ENCODE peak calls at places on chromosomes 13 and 19, in seven cellular contexts. J, B, L, I, M, Y and K are unnamed samples.

GRCh38 chr13:34038326-34039068 is 220.5 kb downstream of the RFC3 start:
- DNase-seq in J (no peak), B (no peak), L (no peak), I (no peak), M (no peak), Y (no peak), K (no peak)

GRCh38 chr13:30125422-30126073 is 181.8 kb downstream of the KATNAL1 start:
- DNase-seq in J (no peak), B (no peak), L (peak; percentile 84), I (no peak), M (peak; percentile 93), Y (no peak), K (no peak)

GRCh38 chr19:1260749-1261511 is 8.2 kb upstream of the CIRBP start:
- DNase-seq in J (peak; percentile 95), B (peak; percentile 97), L (no peak), I (peak; percentile 96), M (peak; percentile 96), Y (peak; percentile 98), K (peak; percentile 96)

GRCh38 chr13:35514166-35514565 is 37.7 kb upstream of the MAB21L1 start:
- DNase-seq in J (no peak), B (no peak), L (no peak), I (no peak), M (no peak), Y (no peak), K (no peak)

GRCh38 chr19:3187662-3188511 is 2.2 kb downstream of the NCLN start:
- DNase-seq in J (no peak), B (no peak), L (no peak), I (no peak), M (no peak), Y (no peak), K (no peak)

GRCh38 chr19:7899751-7900352 is 3.8 kb upstream of the MAP2K7 start:
- DNase-seq in J (no peak), B (no peak), L (no peak), I (no peak), M (no peak), Y (no peak), K (no peak)

GRCh38 chr19:56917998-56918397 is 77.5 kb upstream of the PEG3 start:
- DNase-seq in J (no peak), B (no peak), L (no peak), I (no peak), M (no peak), Y (no peak), K (no peak)

GRCh38 chr19:39223703-39224279 is 19.7 kb upstream of the SYCN start:
- DNase-seq in J (no peak), B (no peak), L (no peak), I (no peak), M (peak; percentile 15), Y (no peak), K (no peak)

GRCh38 chr13:50078512-50079277 is 63.5 kb downstream of the KCNRG start:
- DNase-seq in J (no peak), B (no peak), L (no peak), I (no peak), M (peak; percentile 14), Y (no peak), K (no peak)

GRCh38 chr13:101875717-101876393 is 423.4 kb downstream of the ITGBL1 start:
- DNase-seq in J (no peak), B (no peak), L (no peak), I (no peak), M (peak; percentile 77), Y (peak; percentile 87), K (no peak)

GRCh38 chr19:23991170-23991569 is 76.5 kb downstream of the ZNF726 start:
- DNase-seq in J (no peak), B (no peak), L (no peak), I (peak; percentile 49), M (no peak), Y (no peak), K (no peak)

GRCh38 chr13:33197551-33197971 is 88.0 kb downstream of the STARD13 start:
- DNase-seq in J (no peak), B (no peak), L (no peak), I (no peak), M (peak; percentile 66), Y (no peak), K (no peak)

GRCh38 chr13:32210081-32210480 is 105.1 kb downstream of the ZAR1L start:
- DNase-seq in J (no peak), B (no peak), L (no peak), I (no peak), M (no peak), Y (no peak), K (no peak)

GRCh38 chr13:74074723-74075122 is 59.5 kb downstream of the KLF12 start:
- DNase-seq in J (no peak), B (no peak), L (no peak), I (no peak), M (no peak), Y (no peak), K (no peak)

GRCh38 chr13:48437381-48437780 is 24.5 kb upstream of the LPAR6 start:
- DNase-seq in J (no peak), B (peak; percentile 38), L (no peak), I (peak; percentile 78), M (peak; percentile 85), Y (no peak), K (no peak)

GRCh38 chr13:47621931-47622330 is 379.1 kb downstream of the SUCLA2 start:
- DNase-seq in J (no peak), B (no peak), L (no peak), I (no peak), M (peak; percentile 18), Y (no peak), K (no peak)

GRCh38 chr13:66344770-66345367 is 885.3 kb downstream of the PCDH9 start:
- DNase-seq in J (no peak), B (no peak), L (no peak), I (no peak), M (peak; percentile 31), Y (no peak), K (no peak)

GRCh38 chr19:14558370-14559066 is 13.3 kb downstream of the NDUFB7 start:
- DNase-seq in J (no peak), B (no peak), L (no peak), I (no peak), M (no peak), Y (no peak), K (no peak)

GRCh38 chr19:11096210-11096841 is 7.1 kb downstream of the LDLR start:
- DNase-seq in J (no peak), B (no peak), L (no peak), I (no peak), M (peak; percentile 82), Y (no peak), K (peak; percentile 40)

GRCh38 chr13:90696254-90696653 is 651.2 kb upstream of the MIR17HG start:
- DNase-seq in J (no peak), B (no peak), L (no peak), I (no peak), M (no peak), Y (no peak), K (no peak)

GRCh38 chr13:58004761-58005160 is 373.2 kb downstream of the PCDH17 start:
- DNase-seq in J (no peak), B (no peak), L (no peak), I (no peak), M (no peak), Y (no peak), K (no peak)

DNA sequence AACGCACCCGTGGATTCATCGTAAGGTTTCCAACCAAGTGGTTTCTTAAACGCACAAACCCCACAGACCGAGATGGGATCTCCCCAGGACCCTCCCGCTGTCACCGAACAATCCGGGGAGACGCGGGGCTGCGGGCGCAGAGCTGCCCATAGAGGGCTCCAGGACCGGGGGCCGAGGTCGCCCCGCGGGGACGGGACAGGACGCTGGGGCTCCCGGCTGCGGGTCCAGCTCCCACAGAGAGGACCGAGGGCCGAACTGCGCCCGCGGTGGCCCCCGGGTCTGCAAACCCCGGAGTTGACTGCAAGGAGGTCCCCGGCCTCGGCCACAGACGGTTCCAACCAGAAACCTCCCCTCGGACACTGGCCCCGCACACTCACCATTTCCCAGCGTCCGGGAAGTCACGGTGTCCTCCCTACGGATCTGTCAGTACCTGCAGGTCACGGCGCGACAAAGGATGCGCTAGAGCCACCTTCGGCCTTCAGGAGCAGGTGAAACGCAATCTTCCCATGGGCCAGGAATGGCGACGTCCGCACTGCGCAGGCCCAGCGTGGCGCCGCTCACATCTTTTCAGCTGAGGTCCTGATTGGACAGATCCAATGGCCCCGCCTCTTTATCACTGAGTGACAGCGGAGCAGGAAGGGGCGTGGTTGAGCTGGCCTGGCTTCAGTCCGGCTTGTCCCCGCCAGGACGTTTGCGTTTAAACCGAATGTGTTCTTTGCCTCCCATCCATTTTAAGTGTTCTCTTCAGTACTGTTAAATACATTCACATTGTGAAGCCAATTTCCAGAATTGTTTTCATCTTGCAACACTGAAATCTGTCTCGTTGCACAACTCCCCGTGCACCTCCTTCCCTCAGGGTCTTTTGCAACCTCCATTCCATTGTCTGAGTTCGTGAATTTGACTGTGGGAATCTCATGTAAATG is at the start of gene ZNF14:
- DNase-seq in J (peak; percentile 79), B (peak; percentile 97), L (peak; percentile 62), I (peak; percentile 95), M (peak; percentile 93), Y (peak; percentile 78), K (peak; percentile 90)
- TF ChIP-seq CTCF in J (no peak), B (no peak), L (peak; percentile 10), I (peak; percentile 40), M (peak; percentile 34), Y (no peak), K (no peak)

DNA sequence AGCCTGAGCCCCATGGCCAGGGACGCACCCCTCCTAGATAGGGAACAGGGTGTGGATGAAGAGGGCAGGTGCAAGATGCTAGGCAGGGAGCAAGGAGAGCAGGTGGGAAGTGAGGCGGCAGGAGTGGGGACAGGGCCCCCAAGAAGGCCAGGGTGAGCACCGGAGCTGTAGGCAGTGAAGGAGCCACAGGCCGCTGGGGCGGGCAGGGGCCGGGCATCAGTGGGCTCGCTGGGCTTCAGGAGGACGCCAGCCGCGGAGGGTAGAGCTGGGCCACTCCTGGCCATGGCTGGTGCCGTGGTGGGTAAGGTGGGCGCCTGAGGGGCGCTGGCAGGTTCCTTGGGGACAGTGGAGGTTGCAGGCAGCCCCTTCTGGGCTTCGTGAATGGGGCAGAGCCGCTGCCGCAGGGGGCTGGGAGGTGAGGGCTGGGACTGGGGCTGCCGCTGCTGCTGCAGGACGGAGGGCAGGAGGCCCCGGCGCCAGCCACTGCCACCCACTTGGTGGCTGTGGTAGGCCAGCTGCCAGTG is 2.2 kb downstream of the NKPD1 start:
- DNase-seq in J (no peak), B (no peak), L (no peak), I (no peak), M (no peak), Y (no peak), K (no peak)
- TF ChIP-seq CTCF in J (no peak), B (no peak), L (no peak), I (no peak), M (no peak), Y (no peak), K (no peak)

DNA sequence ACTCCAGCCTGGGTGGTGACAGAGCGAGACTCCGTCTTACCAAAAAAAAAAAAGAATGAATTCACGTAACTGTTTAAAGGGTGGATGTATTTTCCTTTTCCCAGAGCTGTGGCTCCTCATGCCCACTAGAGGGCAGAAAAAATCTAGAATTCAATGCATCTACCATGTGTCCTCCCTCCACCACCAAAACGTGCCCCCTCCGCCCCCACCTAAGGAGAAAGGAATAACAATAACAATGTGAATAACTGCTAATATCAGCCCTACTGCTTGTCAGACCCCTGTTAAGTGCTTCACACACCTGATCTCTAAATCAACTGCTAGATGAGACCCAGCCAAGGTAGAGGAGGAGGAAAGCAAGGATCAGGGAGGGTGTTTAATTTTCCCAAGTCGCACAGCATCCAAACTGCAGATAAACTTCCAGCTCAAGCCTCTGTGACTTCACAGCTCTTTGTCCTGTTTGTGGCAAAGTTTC is 20.2 kb upstream of the PNMA8B start:
- DNase-seq in J (no peak), B (no peak), L (no peak), I (no peak), M (peak; percentile 44), Y (no peak), K (no peak)
- TF ChIP-seq CTCF in J (no peak), B (peak; percentile 67), L (peak; percentile 81), I (peak; percentile 73), M (peak; percentile 62), Y (peak; percentile 60), K (peak; percentile 22)

GRCh38 chr13:109233293-109233692 is 553.1 kb downstream of the IRS2 start:
- DNase-seq in J (no peak), B (no peak), L (no peak), I (no peak), M (no peak), Y (no peak), K (no peak)
- TF ChIP-seq CTCF in J (no peak), B (no peak), L (no peak), I (no peak), M (no peak), Y (no peak), K (no peak)